ENCODE peak calls at places on chromosome 10, in five cellular contexts. Y, U, L, A and F are unnamed samples.

GRCh38 chr10:77925795-77926565 is 575 bp downstream of the DLG5 start:
- DNase-seq in Y (peak), U (no peak), L (no peak), A (no peak), F (peak)

GRCh38 chr10:91901784-91902677 is 7.3 kb downstream of the FGFBP3 start:
- DNase-seq in Y (no peak), U (peak), L (no peak), A (peak), F (no peak)

GRCh38 chr10:57015595-57016303 is 654.7 kb upstream of the ZWINT start:
- DNase-seq in Y (no peak), U (no peak), L (no peak), A (no peak), F (no peak)

GRCh38 chr10:70494966-70495365 is 16.4 kb downstream of the PALD1 start:
- DNase-seq in Y (no peak), U (no peak), L (no peak), A (no peak), F (no peak)

GRCh38 chr10:77415311-77415960 is 222.2 kb downstream of the KCNMA1 start:
- DNase-seq in Y (no peak), U (no peak), L (no peak), A (no peak), F (no peak)

GRCh38 chr10:69709366-69709941 is 79.4 kb downstream of the FAM241B start:
- DNase-seq in Y (no peak), U (no peak), L (no peak), A (no peak), F (no peak)

GRCh38 chr10:73094249-73094850 is 2.3 kb downstream of the P4HA1 start:
- DNase-seq in Y (no peak), U (no peak), L (no peak), A (no peak), F (no peak)

GRCh38 chr10:45495438-45496152 is 121.6 kb downstream of the ALOX5 start:
- DNase-seq in Y (no peak), U (peak), L (no peak), A (no peak), F (peak)

GRCh38 chr10:62709200-62709599 is 95.3 kb upstream of the ADO start:
- DNase-seq in Y (no peak), U (no peak), L (no peak), A (no peak), F (no peak)

GRCh38 chr10:111275091-111275490 is 198.3 kb downstream of the ADRA2A start:
- DNase-seq in Y (no peak), U (no peak), L (no peak), A (no peak), F (no peak)

GRCh38 chr10:105868935-105869334 is 1227.8 kb downstream of the SORCS3 start:
- DNase-seq in Y (no peak), U (no peak), L (no peak), A (no peak), F (no peak)

GRCh38 chr10:22606164-22606614 is 108.2 kb downstream of the PIP4K2A start:
- DNase-seq in Y (no peak), U (no peak), L (peak), A (peak), F (no peak)

GRCh38 chr10:494556-494955 is 194.9 kb downstream of the DIP2C start:
- DNase-seq in Y (no peak), U (no peak), L (no peak), A (no peak), F (no peak)

GRCh38 chr10:102682441-102682840 is 31.8 kb downstream of the ARL3 start:
- DNase-seq in Y (no peak), U (no peak), L (no peak), A (no peak), F (peak)

GRCh38 chr10:90968448-90969086 is 47.7 kb upstream of the ANKRD1 start:
- DNase-seq in Y (no peak), U (no peak), L (no peak), A (no peak), F (no peak)

GRCh38 chr10:26303366-26303765 is 86.8 kb downstream of the GAD2 start:
- DNase-seq in Y (no peak), U (no peak), L (no peak), A (no peak), F (no peak)

GRCh38 chr10:101322266-101323151 is 31.5 kb upstream of the BTRC start:
- DNase-seq in Y (no peak), U (no peak), L (no peak), A (no peak), F (no peak)

GRCh38 chr10:114142018-114142417 is 32.0 kb downstream of the CCDC186 start:
- DNase-seq in Y (no peak), U (no peak), L (no peak), A (no peak), F (no peak)

GRCh38 chr10:60800918-60801317 is 22.6 kb downstream of the CDK1 start:
- DNase-seq in Y (no peak), U (no peak), L (no peak), A (no peak), F (no peak)

GRCh38 chr10:125296598-125296997 is 136.2 kb upstream of the CTBP2 start:
- DNase-seq in Y (no peak), U (no peak), L (no peak), A (no peak), F (no peak)

GRCh38 chr10:71657604-71658348 is 61.8 kb downstream of the C10orf105 start:
- DNase-seq in Y (peak), U (no peak), L (no peak), A (no peak), F (no peak)

GRCh38 chr10:112246-112645 is 23.0 kb upstream of the ZMYND11 start:
- DNase-seq in Y (no peak), U (no peak), L (no peak), A (no peak), F (no peak)

GRCh38 chr10:98134117-98134430 is 383 bp upstream of the R3HCC1L start:
- DNase-seq in Y (no peak), U (no peak), L (no peak), A (no peak), F (no peak)

DNA sequence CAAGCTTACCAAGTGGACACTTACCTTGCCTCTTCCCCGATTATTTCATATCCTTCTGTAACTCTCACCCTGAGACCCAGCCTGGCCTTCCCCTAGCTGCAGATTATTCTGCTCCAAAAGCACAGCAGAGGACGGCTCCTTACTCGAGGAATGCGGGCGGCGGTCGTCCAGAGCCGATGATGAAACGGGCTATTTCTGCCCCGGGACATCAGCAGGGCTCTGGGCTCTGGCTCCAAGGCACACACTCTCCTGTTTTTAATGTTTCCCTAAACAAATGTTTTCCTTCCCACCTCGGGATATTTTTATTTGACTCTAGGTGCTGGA is 342 bp upstream of the C10orf71 start:
- DNase-seq in Y (no peak), U (no peak), L (no peak), A (no peak), F (peak)
- H3K4me3 ChIP-seq in Y (no peak), U (no peak), L (no peak), A (no peak), F (peak)

GRCh38 chr10:127889605-127890195 is 3.0 kb downstream of the CLRN3 start:
- DNase-seq in Y (peak), U (no peak), L (no peak), A (no peak), F (no peak)
- TF ChIP-seq SRF in Y (no peak), U (no peak), L (no peak), A (no peak), F (no peak)

GRCh38 chr10:89374716-89375115 is 3.1 kb upstream of the IFIT1B start:
- DNase-seq in Y (no peak), U (no peak), L (no peak), A (no peak), F (peak)

GRCh38 chr10:89371987-89372386 is 5.9 kb upstream of the IFIT1B start:
- DNase-seq in Y (no peak), U (no peak), L (no peak), A (no peak), F (no peak)

GRCh38 chr10:89369142-89370105 is 8.4 kb upstream of the IFIT1B start:
- DNase-seq in Y (no peak), U (no peak), L (no peak), A (no peak), F (no peak)

GRCh38 chr10:89378006-89378627 is at the start of gene IFIT1B:
- DNase-seq in Y (no peak), U (no peak), L (no peak), A (no peak), F (no peak)

GRCh38 chr10:89373916-89374711 is 3.7 kb upstream of the IFIT1B start:
- DNase-seq in Y (no peak), U (no peak), L (no peak), A (peak), F (no peak)
- H3K4me3 ChIP-seq in Y (no peak), U (no peak), L (no peak), A (no peak), F (no peak)

DNA sequence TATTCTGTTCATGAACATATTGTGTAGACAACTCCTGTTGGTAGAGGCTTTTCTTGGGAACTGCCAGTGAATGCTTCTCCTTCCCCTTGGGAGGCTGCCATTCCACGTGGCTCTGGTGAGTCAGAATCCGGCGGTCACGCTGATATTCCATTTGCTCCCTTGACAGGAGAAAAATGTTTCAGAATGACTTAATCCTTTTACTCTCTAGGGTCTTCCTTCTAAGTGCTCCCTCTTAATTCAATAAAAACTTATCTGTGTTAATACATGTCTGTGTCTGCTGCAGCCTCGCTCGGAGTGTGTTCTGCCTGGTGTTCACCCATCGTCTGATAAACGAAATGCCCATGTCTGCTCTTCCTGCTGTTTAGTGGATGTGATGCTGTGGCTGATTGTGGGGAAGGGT is 278.6 kb downstream of the ARHGAP12 start:
- DNase-seq in Y (no peak), U (no peak), L (no peak), A (no peak), F (no peak)
- TF ChIP-seq SRF in Y (no peak), U (no peak), L (no peak), A (no peak), F (no peak)

GRCh38 chr10:34905200-34905927 is 90.3 kb upstream of the PARD3 start:
- DNase-seq in Y (peak), U (no peak), L (no peak), A (no peak), F (no peak)

GRCh38 chr10:34911661-34912205 is 96.6 kb upstream of the PARD3 start:
- DNase-seq in Y (no peak), U (no peak), L (no peak), A (no peak), F (no peak)

GRCh38 chr10:34907743-34908425 is 92.8 kb upstream of the PARD3 start:
- DNase-seq in Y (no peak), U (no peak), L (no peak), A (no peak), F (no peak)

GRCh38 chr10:34906021-34906965 is 91.2 kb upstream of the PARD3 start:
- DNase-seq in Y (peak), U (no peak), L (no peak), A (peak), F (peak)

DNA sequence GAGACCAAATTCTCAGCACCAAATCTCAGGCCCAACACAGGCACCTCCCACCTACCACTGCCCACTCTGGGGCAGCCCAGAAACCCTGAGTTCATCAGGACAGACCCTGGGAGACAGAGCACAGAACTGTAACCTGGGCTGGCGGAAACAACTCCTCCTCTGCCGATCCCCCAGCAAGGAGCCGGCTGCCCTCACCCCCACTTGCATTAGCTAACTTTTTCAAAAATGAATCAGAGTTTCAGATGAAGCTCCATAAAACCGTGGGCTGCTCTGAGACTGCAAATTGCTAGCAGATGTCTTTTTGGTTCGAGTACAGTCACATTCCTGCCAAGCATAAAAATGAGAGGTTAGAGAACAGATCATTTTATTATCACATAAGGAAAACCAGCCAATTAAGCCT is 93.4 kb upstream of the PARD3 start:
- DNase-seq in Y (no peak), U (no peak), L (no peak), A (no peak), F (no peak)
- H3K4me3 ChIP-seq in Y (no peak), U (no peak), L (no peak), A (no peak), F (no peak)

GRCh38 chr10:128526793-128527375 is 400.7 kb upstream of the MKI67 start:
- DNase-seq in Y (no peak), U (no peak), L (no peak), A (no peak), F (no peak)
- TF ChIP-seq SRF in Y (no peak), U (no peak), L (no peak), A (no peak), F (no peak)

DNA sequence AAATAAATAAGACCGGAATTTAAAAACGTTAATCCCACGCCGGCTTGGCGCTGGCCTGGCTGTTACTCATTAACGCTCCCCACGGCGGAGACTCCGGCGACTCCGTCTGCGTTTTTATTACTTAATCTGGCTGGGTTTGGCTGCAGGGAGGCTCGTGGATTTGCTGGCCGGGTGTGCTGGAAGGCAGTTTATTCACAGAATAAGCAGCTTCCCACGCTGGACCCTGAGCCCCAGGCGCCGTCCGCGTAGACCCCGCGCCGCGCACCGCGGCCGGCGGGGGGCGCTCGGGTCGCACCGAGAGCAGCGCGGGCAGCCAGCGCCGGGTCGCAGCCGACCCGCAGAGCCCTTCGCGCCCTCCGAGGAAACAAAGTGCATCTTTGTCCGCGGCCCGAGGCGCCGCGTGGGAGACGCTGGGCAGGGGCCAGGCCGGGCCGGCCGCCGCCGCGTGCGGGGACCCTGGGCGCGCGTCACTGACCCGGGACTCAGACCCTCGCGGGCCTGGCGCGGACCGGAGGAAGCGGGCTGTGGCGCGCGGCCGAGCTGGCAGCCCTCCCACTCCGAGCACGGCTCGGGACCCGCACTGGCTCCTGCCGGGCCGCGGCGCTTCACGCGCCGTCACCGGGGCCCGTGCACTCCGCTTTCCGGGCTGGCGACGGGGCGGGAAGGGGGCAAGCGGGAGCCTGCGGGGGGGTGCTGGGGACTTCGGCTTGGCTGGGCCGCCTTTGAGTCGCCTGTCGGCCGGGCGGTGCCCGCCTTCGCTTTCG is 586 bp upstream of the GRK5 start:
- DNase-seq in Y (peak), U (no peak), L (no peak), A (no peak), F (peak)
- H3K4me3 ChIP-seq in Y (peak), U (peak), L (peak), A (peak), F (peak)

GRCh38 chr10:43160067-43160918 is 22.0 kb downstream of the CSGALNACT2 start:
- DNase-seq in Y (no peak), U (no peak), L (no peak), A (no peak), F (no peak)
- TF ChIP-seq SRF in Y (no peak), U (no peak), L (no peak), A (no peak), F (no peak)

GRCh38 chr10:53025172-53025651 is 252.6 kb upstream of the MBL2 start:
- DNase-seq in Y (no peak), U (no peak), L (no peak), A (peak), F (no peak)
- H3K4me3 ChIP-seq in Y (no peak), U (no peak), L (peak), A (peak), F (no peak)

DNA sequence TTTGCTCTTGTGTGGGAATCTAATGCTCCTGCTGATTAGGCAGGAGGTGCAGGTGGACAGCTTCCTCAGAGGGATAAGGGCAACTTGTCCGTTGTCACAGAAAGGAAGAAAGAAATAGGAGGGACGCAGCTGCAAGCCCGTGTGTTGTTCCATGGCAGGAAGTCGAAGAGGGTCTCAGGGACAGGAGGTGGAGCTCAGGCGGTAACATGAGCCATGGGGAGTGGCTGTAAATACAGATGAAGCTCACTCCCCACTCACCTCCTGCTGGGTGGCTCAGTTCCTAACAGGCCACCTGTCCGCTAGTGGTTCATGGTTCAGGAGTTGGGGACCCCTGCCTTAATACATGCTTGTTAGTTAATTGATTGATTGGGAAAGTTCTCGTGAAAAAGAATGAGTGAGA is 101.7 kb upstream of the SFMBT2 start:
- DNase-seq in Y (no peak), U (no peak), L (no peak), A (peak), F (no peak)
- TF ChIP-seq SRF in Y (no peak), U (no peak), L (no peak), A (no peak), F (no peak)